ENCODE peak calls at places on chromosomes 11 and 22, in six cellular contexts. C is stimulated activated CD4-positive, alpha-beta T cell treated with anti-CD3 and anti-CD28 coated beads, TNF-alpha, amount 100 ng/mL, for 1 hour; F is CD8-positive, alpha-beta T cell; R is HFFc6; W is hepatic stellate cell; H is upper lobe of right lung. U is an unnamed sample.

GRCh38 chr11:117421471-117421870 is 93.8 kb downstream of the CEP164 start:
- DNase-seq in C (no peak), F (no peak), R (no peak), W (no peak), H (peak; percentile 18), U (no peak)

GRCh38 chr11:3123316-3123715 is 41.8 kb downstream of the OSBPL5 start:
- DNase-seq in C (no peak), F (no peak), R (no peak), W (no peak), H (peak; percentile 68), U (no peak)

GRCh38 chr11:10304495-10305261 is at the start of gene ADM:
- DNase-seq in C (no peak), F (peak; percentile 55), R (peak; percentile 97), W (peak; percentile 91), H (peak; percentile 91), U (peak; percentile 85)

GRCh38 chr11:11987503-11988022 is 20.9 kb downstream of the DKK3 start:
- DNase-seq in C (no peak), F (no peak), R (peak; percentile 48), W (no peak), H (no peak), U (no peak)

GRCh38 chr11:11086979-11087378 is 229.1 kb upstream of the ZBED5 start:
- DNase-seq in C (no peak), F (no peak), R (no peak), W (no peak), H (no peak), U (no peak)

GRCh38 chr22:20428496-20429253 is 8.9 kb downstream of the SCARF2 start:
- DNase-seq in C (no peak), F (no peak), R (no peak), W (no peak), H (no peak), U (no peak)

GRCh38 chr11:11608783-11609232 is 13.0 kb downstream of the GALNT18 start:
- DNase-seq in C (no peak), F (no peak), R (peak; percentile 47), W (no peak), H (no peak), U (peak; percentile 41)

GRCh38 chr11:13368041-13368446 is 90.5 kb downstream of the BMAL1 start:
- DNase-seq in C (no peak), F (no peak), R (peak; percentile 57), W (peak; percentile 38), H (no peak), U (no peak)

GRCh38 chr11:75400110-75400865 is 970 bp downstream of the RPS3 start:
- DNase-seq in C (no peak), F (no peak), R (no peak), W (no peak), H (peak; percentile 6), U (no peak)

GRCh38 chr11:116693206-116694016 is 79.4 kb downstream of the BUD13 start:
- DNase-seq in C (no peak), F (peak; percentile 43), R (no peak), W (no peak), H (no peak), U (no peak)

GRCh38 chr11:122656631-122657101 is 1.1 kb downstream of the UBASH3B start:
- DNase-seq in C (peak; percentile 30), F (peak; percentile 63), R (peak; percentile 24), W (peak; percentile 37), H (peak; percentile 71), U (no peak)

GRCh38 chr11:19954899-19955298 is 205.4 kb downstream of the DBX1 start:
- DNase-seq in C (no peak), F (no peak), R (no peak), W (no peak), H (no peak), U (no peak)

GRCh38 chr11:124674168-124674517 is 439 bp downstream of the SPA17 start:
- DNase-seq in C (no peak), F (no peak), R (no peak), W (no peak), H (no peak), U (no peak)

GRCh38 chr11:6224421-6224820 is 10.0 kb downstream of the FHIP1B start:
- DNase-seq in C (no peak), F (no peak), R (no peak), W (no peak), H (no peak), U (no peak)

GRCh38 chr11:2990617-2991476 is 1.3 kb downstream of the NAP1L4 start:
- DNase-seq in C (no peak), F (peak; percentile 62), R (no peak), W (no peak), H (no peak), U (no peak)

GRCh38 chr22:44452531-44453420 is 45.3 kb downstream of the RTL6 start:
- DNase-seq in C (no peak), F (peak; percentile 41), R (no peak), W (no peak), H (peak; percentile 42), U (no peak)

GRCh38 chr11:91804057-91804456 is 420.6 kb upstream of the FAT3 start:
- DNase-seq in C (no peak), F (no peak), R (no peak), W (no peak), H (no peak), U (peak; percentile 15)

GRCh38 chr11:128508785-128509518 is 78.4 kb downstream of the ETS1 start:
- DNase-seq in C (no peak), F (no peak), R (peak; percentile 46), W (no peak), H (no peak), U (no peak)

GRCh38 chr22:46058591-46059519 is 81.9 kb upstream of the WNT7B start:
- DNase-seq in C (no peak), F (peak; percentile 43), R (no peak), W (no peak), H (peak; percentile 66), U (no peak)

GRCh38 chr11:68935516-68936357 is 32.0 kb downstream of the IGHMBP2 start:
- DNase-seq in C (no peak), F (no peak), R (no peak), W (no peak), H (no peak), U (no peak)

GRCh38 chr11:19728436-19728835 is 15.8 kb downstream of the NAV2 start:
- DNase-seq in C (no peak), F (no peak), R (peak; percentile 28), W (no peak), H (no peak), U (no peak)

GRCh38 chr11:69377029-69377952 is 83.3 kb downstream of the MYEOV start:
- DNase-seq in C (no peak), F (no peak), R (no peak), W (no peak), H (no peak), U (no peak)

GRCh38 chr11:96614846-96615245 is 225.0 kb downstream of the JRKL start:
- DNase-seq in C (no peak), F (no peak), R (no peak), W (no peak), H (no peak), U (no peak)

GRCh38 chr22:46984751-46985506 is 222.5 kb downstream of the TBC1D22A start:
- DNase-seq in C (no peak), F (no peak), R (peak; percentile 72), W (peak; percentile 79), H (no peak), U (peak; percentile 59)

GRCh38 chr11:94731921-94732601 is 36.1 kb upstream of the AMOTL1 start:
- DNase-seq in C (no peak), F (no peak), R (peak; percentile 92), W (no peak), H (no peak), U (no peak)

GRCh38 chr11:101860694-101861371 is 54.0 kb upstream of the CEP126 start:
- DNase-seq in C (no peak), F (peak; percentile 49), R (peak; percentile 62), W (peak; percentile 24), H (peak; percentile 56), U (peak; percentile 58)

GRCh38 chr11:78961186-78961782 is 386.6 kb upstream of the NARS2 start:
- DNase-seq in C (no peak), F (no peak), R (peak; percentile 19), W (peak; percentile 43), H (no peak), U (no peak)

GRCh38 chr11:68632802-68633201 is 51.5 kb upstream of the GAL start:
- DNase-seq in C (no peak), F (peak; percentile 57), R (peak; percentile 24), W (peak; percentile 29), H (no peak), U (peak; percentile 15)

GRCh38 chr11:86510097-86510496 is 135.4 kb downstream of the CCDC81 start:
- DNase-seq in C (no peak), F (no peak), R (no peak), W (no peak), H (no peak), U (no peak)

GRCh38 chr22:50684501-50684900 is 11.9 kb downstream of the SHANK3 start:
- DNase-seq in C (no peak), F (no peak), R (no peak), W (no peak), H (no peak), U (no peak)